ENCODE peak calls at places on chromosomes 11 and 22, in nine cellular contexts. One of them, this sample, is unnamed.

GRCh38 chr22:24406322-24407277 is 20.8 kb upstream of the ADORA2A start:
- DNase-seq in Ammon's horn: no peak
- DNase-seq in ecto neural progenitor cell: no peak
- DNase-seq in choroid plexus epithelial cell: no peak
- DNase-seq in T1000: no peak
- DNase-seq in right atrium auricular region: no peak
- DNase-seq in AML-193: no peak
- DNase-seq in stromal cell of bone marrow: no peak
- DNase-seq in coronary artery: no peak
- DNase-seq in this sample: no peak

GRCh38 chr22:40210814-40211213 is 33.1 kb downstream of the TNRC6B start:
- DNase-seq in Ammon's horn: peak; percentile 27
- DNase-seq in ecto neural progenitor cell: no peak
- DNase-seq in choroid plexus epithelial cell: no peak
- DNase-seq in T1000: no peak
- DNase-seq in right atrium auricular region: no peak
- DNase-seq in AML-193: peak; percentile 60
- DNase-seq in stromal cell of bone marrow: no peak
- DNase-seq in coronary artery: no peak
- DNase-seq in this sample: no peak

GRCh38 chr11:121645596-121645995 is 192.8 kb upstream of the SORL1-AS1 start:
- DNase-seq in Ammon's horn: no peak
- DNase-seq in ecto neural progenitor cell: no peak
- DNase-seq in choroid plexus epithelial cell: no peak
- DNase-seq in T1000: no peak
- DNase-seq in right atrium auricular region: no peak
- DNase-seq in AML-193: no peak
- DNase-seq in stromal cell of bone marrow: no peak
- DNase-seq in coronary artery: no peak
- DNase-seq in this sample: no peak

GRCh38 chr22:31938258-31938657 is 6.1 kb upstream of the YWHAH start:
- DNase-seq in Ammon's horn: peak; percentile 66
- DNase-seq in ecto neural progenitor cell: no peak
- DNase-seq in choroid plexus epithelial cell: no peak
- DNase-seq in T1000: no peak
- DNase-seq in right atrium auricular region: no peak
- DNase-seq in AML-193: no peak
- DNase-seq in stromal cell of bone marrow: no peak
- DNase-seq in coronary artery: no peak
- DNase-seq in this sample: no peak

GRCh38 chr22:36397081-36397766 is 9.5 kb upstream of the MYH9 start:
- DNase-seq in Ammon's horn: no peak
- DNase-seq in ecto neural progenitor cell: no peak
- DNase-seq in choroid plexus epithelial cell: peak; percentile 75
- DNase-seq in T1000: no peak
- DNase-seq in right atrium auricular region: no peak
- DNase-seq in AML-193: no peak
- DNase-seq in stromal cell of bone marrow: no peak
- DNase-seq in coronary artery: no peak
- DNase-seq in this sample: no peak

GRCh38 chr22:50670914-50671538 is 1.6 kb upstream of the SHANK3 start:
- DNase-seq in Ammon's horn: no peak
- DNase-seq in ecto neural progenitor cell: no peak
- DNase-seq in choroid plexus epithelial cell: no peak
- DNase-seq in T1000: no peak
- DNase-seq in right atrium auricular region: peak; percentile 34
- DNase-seq in AML-193: no peak
- DNase-seq in stromal cell of bone marrow: no peak
- DNase-seq in coronary artery: peak; percentile 68
- DNase-seq in this sample: no peak

GRCh38 chr11:63951779-63952536 is 13.2 kb downstream of the NAA40 start:
- DNase-seq in Ammon's horn: no peak
- DNase-seq in ecto neural progenitor cell: no peak
- DNase-seq in choroid plexus epithelial cell: peak; percentile 31
- DNase-seq in T1000: no peak
- DNase-seq in right atrium auricular region: no peak
- DNase-seq in AML-193: no peak
- DNase-seq in stromal cell of bone marrow: no peak
- DNase-seq in coronary artery: no peak
- DNase-seq in this sample: no peak

GRCh38 chr22:37638351-37639069 is 959 bp upstream of the SH3BP1 start:
- DNase-seq in Ammon's horn: no peak
- DNase-seq in ecto neural progenitor cell: no peak
- DNase-seq in choroid plexus epithelial cell: no peak
- DNase-seq in T1000: no peak
- DNase-seq in right atrium auricular region: no peak
- DNase-seq in AML-193: no peak
- DNase-seq in stromal cell of bone marrow: no peak
- DNase-seq in coronary artery: no peak
- DNase-seq in this sample: no peak

GRCh38 chr11:80598905-80599304 is 1158.1 kb upstream of the TENM4 start:
- DNase-seq in Ammon's horn: no peak
- DNase-seq in ecto neural progenitor cell: no peak
- DNase-seq in choroid plexus epithelial cell: no peak
- DNase-seq in T1000: no peak
- DNase-seq in right atrium auricular region: no peak
- DNase-seq in AML-193: no peak
- DNase-seq in stromal cell of bone marrow: no peak
- DNase-seq in coronary artery: no peak
- DNase-seq in this sample: no peak

GRCh38 chr11:32297629-32298028 is 137.7 kb downstream of the WT1 start:
- DNase-seq in Ammon's horn: peak; percentile 75
- DNase-seq in ecto neural progenitor cell: no peak
- DNase-seq in choroid plexus epithelial cell: peak; percentile 82
- DNase-seq in T1000: no peak
- DNase-seq in right atrium auricular region: no peak
- DNase-seq in AML-193: peak; percentile 6
- DNase-seq in stromal cell of bone marrow: peak; percentile 43
- DNase-seq in coronary artery: no peak
- DNase-seq in this sample: peak; percentile 20

GRCh38 chr11:133576351-133576750 is 44.0 kb upstream of the OPCML start:
- DNase-seq in Ammon's horn: no peak
- DNase-seq in ecto neural progenitor cell: peak; percentile 53
- DNase-seq in choroid plexus epithelial cell: no peak
- DNase-seq in T1000: no peak
- DNase-seq in right atrium auricular region: no peak
- DNase-seq in AML-193: no peak
- DNase-seq in stromal cell of bone marrow: no peak
- DNase-seq in coronary artery: no peak
- DNase-seq in this sample: no peak

GRCh38 chr11:71495286-71496090 is 31.6 kb upstream of the KRTAP5-7 start:
- DNase-seq in Ammon's horn: no peak
- DNase-seq in ecto neural progenitor cell: no peak
- DNase-seq in choroid plexus epithelial cell: no peak
- DNase-seq in T1000: no peak
- DNase-seq in right atrium auricular region: no peak
- DNase-seq in AML-193: no peak
- DNase-seq in stromal cell of bone marrow: no peak
- DNase-seq in coronary artery: no peak
- DNase-seq in this sample: no peak

GRCh38 chr22:25485626-25486545 is 78.6 kb upstream of the GRK3 start:
- DNase-seq in Ammon's horn: no peak
- DNase-seq in ecto neural progenitor cell: no peak
- DNase-seq in choroid plexus epithelial cell: no peak
- DNase-seq in T1000: no peak
- DNase-seq in right atrium auricular region: no peak
- DNase-seq in AML-193: no peak
- DNase-seq in stromal cell of bone marrow: no peak
- DNase-seq in coronary artery: no peak
- DNase-seq in this sample: no peak

GRCh38 chr11:108592591-108593213 is 866 bp downstream of the EXPH5 start:
- DNase-seq in Ammon's horn: peak; percentile 35
- DNase-seq in ecto neural progenitor cell: peak; percentile 69
- DNase-seq in choroid plexus epithelial cell: no peak
- DNase-seq in T1000: no peak
- DNase-seq in right atrium auricular region: no peak
- DNase-seq in AML-193: peak; percentile 10
- DNase-seq in stromal cell of bone marrow: no peak
- DNase-seq in coronary artery: no peak
- DNase-seq in this sample: no peak

GRCh38 chr11:134126197-134126822 is 57.4 kb downstream of the JAM3 start:
- DNase-seq in Ammon's horn: peak; percentile 93
- DNase-seq in ecto neural progenitor cell: no peak
- DNase-seq in choroid plexus epithelial cell: peak; percentile 71
- DNase-seq in T1000: peak; percentile 46
- DNase-seq in right atrium auricular region: no peak
- DNase-seq in AML-193: no peak
- DNase-seq in stromal cell of bone marrow: peak; percentile 75
- DNase-seq in coronary artery: no peak
- DNase-seq in this sample: peak; percentile 81

GRCh38 chr22:40805699-40806203 is 13.4 kb downstream of the SLC25A17 start:
- DNase-seq in Ammon's horn: no peak
- DNase-seq in ecto neural progenitor cell: no peak
- DNase-seq in choroid plexus epithelial cell: no peak
- DNase-seq in T1000: no peak
- DNase-seq in right atrium auricular region: no peak
- DNase-seq in AML-193: no peak
- DNase-seq in stromal cell of bone marrow: no peak
- DNase-seq in coronary artery: no peak
- DNase-seq in this sample: no peak

GRCh38 chr11:64739871-64740270 is 4.1 kb downstream of the RASGRP2 start:
- DNase-seq in Ammon's horn: no peak
- DNase-seq in ecto neural progenitor cell: no peak
- DNase-seq in choroid plexus epithelial cell: no peak
- DNase-seq in T1000: no peak
- DNase-seq in right atrium auricular region: no peak
- DNase-seq in AML-193: no peak
- DNase-seq in stromal cell of bone marrow: no peak
- DNase-seq in coronary artery: no peak
- DNase-seq in this sample: no peak

GRCh38 chr11:47415949-47416472 is 7.6 kb downstream of the SLC39A13 start:
- DNase-seq in Ammon's horn: no peak
- DNase-seq in ecto neural progenitor cell: no peak
- DNase-seq in choroid plexus epithelial cell: peak; percentile 95
- DNase-seq in T1000: peak; percentile 68
- DNase-seq in right atrium auricular region: peak; percentile 93
- DNase-seq in AML-193: no peak
- DNase-seq in stromal cell of bone marrow: peak; percentile 91
- DNase-seq in coronary artery: peak; percentile 93
- DNase-seq in this sample: peak; percentile 94

GRCh38 chr22:36528795-36529718 is at the start of gene EIF3D:
- DNase-seq in Ammon's horn: peak; percentile 98
- DNase-seq in ecto neural progenitor cell: peak; percentile 99
- DNase-seq in choroid plexus epithelial cell: peak; percentile 100
- DNase-seq in T1000: peak; percentile 98
- DNase-seq in right atrium auricular region: peak; percentile 99
- DNase-seq in AML-193: peak; percentile 99
- DNase-seq in stromal cell of bone marrow: peak; percentile 99
- DNase-seq in coronary artery: peak; percentile 98
- DNase-seq in this sample: peak; percentile 99

GRCh38 chr11:69172674-69173073 is 16.9 kb downstream of the SMIM38 start:
- DNase-seq in Ammon's horn: no peak
- DNase-seq in ecto neural progenitor cell: no peak
- DNase-seq in choroid plexus epithelial cell: peak; percentile 42
- DNase-seq in T1000: no peak
- DNase-seq in right atrium auricular region: no peak
- DNase-seq in AML-193: no peak
- DNase-seq in stromal cell of bone marrow: no peak
- DNase-seq in coronary artery: no peak
- DNase-seq in this sample: no peak

GRCh38 chr22:36552300-36552699 is 23.3 kb upstream of the EIF3D start:
- DNase-seq in Ammon's horn: no peak
- DNase-seq in ecto neural progenitor cell: no peak
- DNase-seq in choroid plexus epithelial cell: no peak
- DNase-seq in T1000: no peak
- DNase-seq in right atrium auricular region: no peak
- DNase-seq in AML-193: peak; percentile 29
- DNase-seq in stromal cell of bone marrow: no peak
- DNase-seq in coronary artery: no peak
- DNase-seq in this sample: no peak

GRCh38 chr11:106503901-106504300 is 426.4 kb downstream of the AASDHPPT start:
- DNase-seq in Ammon's horn: peak; percentile 14
- DNase-seq in ecto neural progenitor cell: no peak
- DNase-seq in choroid plexus epithelial cell: peak; percentile 78
- DNase-seq in T1000: no peak
- DNase-seq in right atrium auricular region: no peak
- DNase-seq in AML-193: no peak
- DNase-seq in stromal cell of bone marrow: no peak
- DNase-seq in coronary artery: no peak
- DNase-seq in this sample: no peak

GRCh38 chr11:35126000-35126878 is 12.7 kb upstream of the CD44 start:
- DNase-seq in Ammon's horn: no peak
- DNase-seq in ecto neural progenitor cell: no peak
- DNase-seq in choroid plexus epithelial cell: no peak
- DNase-seq in T1000: no peak
- DNase-seq in right atrium auricular region: no peak
- DNase-seq in AML-193: no peak
- DNase-seq in stromal cell of bone marrow: no peak
- DNase-seq in coronary artery: no peak
- DNase-seq in this sample: no peak

GRCh38 chr11:70203749-70204465 is 811 bp downstream of the FADD start:
- DNase-seq in Ammon's horn: no peak
- DNase-seq in ecto neural progenitor cell: no peak
- DNase-seq in choroid plexus epithelial cell: peak; percentile 92
- DNase-seq in T1000: peak; percentile 59
- DNase-seq in right atrium auricular region: peak; percentile 77
- DNase-seq in AML-193: peak; percentile 46
- DNase-seq in stromal cell of bone marrow: peak; percentile 81
- DNase-seq in coronary artery: no peak
- DNase-seq in this sample: peak; percentile 72

GRCh38 chr11:69401715-69402114 is 79.7 kb upstream of the LINC01488 start:
- DNase-seq in Ammon's horn: no peak
- DNase-seq in ecto neural progenitor cell: no peak
- DNase-seq in choroid plexus epithelial cell: no peak
- DNase-seq in T1000: no peak
- DNase-seq in right atrium auricular region: no peak
- DNase-seq in AML-193: peak; percentile 58
- DNase-seq in stromal cell of bone marrow: no peak
- DNase-seq in coronary artery: no peak
- DNase-seq in this sample: no peak

GRCh38 chr22:25779890-25780289 is 37.9 kb downstream of the MYO18B start:
- DNase-seq in Ammon's horn: no peak
- DNase-seq in ecto neural progenitor cell: no peak
- DNase-seq in choroid plexus epithelial cell: no peak
- DNase-seq in T1000: no peak
- DNase-seq in right atrium auricular region: no peak
- DNase-seq in AML-193: no peak
- DNase-seq in stromal cell of bone marrow: no peak
- DNase-seq in coronary artery: no peak
- DNase-seq in this sample: no peak

GRCh38 chr11:34281256-34281655 is 76.6 kb downstream of the ABTB2 start:
- DNase-seq in Ammon's horn: no peak
- DNase-seq in ecto neural progenitor cell: no peak
- DNase-seq in choroid plexus epithelial cell: no peak
- DNase-seq in T1000: no peak
- DNase-seq in right atrium auricular region: no peak
- DNase-seq in AML-193: no peak
- DNase-seq in stromal cell of bone marrow: no peak
- DNase-seq in coronary artery: no peak
- DNase-seq in this sample: no peak

GRCh38 chr11:69444381-69445130 is 36.9 kb upstream of the LINC01488 start:
- DNase-seq in Ammon's horn: peak; percentile 28
- DNase-seq in ecto neural progenitor cell: peak; percentile 77
- DNase-seq in choroid plexus epithelial cell: peak; percentile 97
- DNase-seq in T1000: no peak
- DNase-seq in right atrium auricular region: peak; percentile 86
- DNase-seq in AML-193: peak; percentile 79
- DNase-seq in stromal cell of bone marrow: peak; percentile 94
- DNase-seq in coronary artery: peak; percentile 87
- DNase-seq in this sample: peak; percentile 89

GRCh38 chr11:62439785-62440602 is 21.2 kb downstream of the SCGB1A1 start:
- DNase-seq in Ammon's horn: no peak
- DNase-seq in ecto neural progenitor cell: no peak
- DNase-seq in choroid plexus epithelial cell: no peak
- DNase-seq in T1000: peak; percentile 68
- DNase-seq in right atrium auricular region: peak; percentile 85
- DNase-seq in AML-193: no peak
- DNase-seq in stromal cell of bone marrow: peak; percentile 87
- DNase-seq in coronary artery: peak; percentile 82
- DNase-seq in this sample: peak; percentile 64

GRCh38 chr11:17734418-17734911 is at the start of gene KCNC1:
- DNase-seq in Ammon's horn: peak; percentile 49
- DNase-seq in ecto neural progenitor cell: peak; percentile 81
- DNase-seq in choroid plexus epithelial cell: peak; percentile 43
- DNase-seq in T1000: no peak
- DNase-seq in right atrium auricular region: no peak
- DNase-seq in AML-193: no peak
- DNase-seq in stromal cell of bone marrow: no peak
- DNase-seq in coronary artery: no peak
- DNase-seq in this sample: no peak

GRCh38 chr22:31173386-31174145 is 13.6 kb downstream of the RNF185 start:
- DNase-seq in Ammon's horn: no peak
- DNase-seq in ecto neural progenitor cell: no peak
- DNase-seq in choroid plexus epithelial cell: peak; percentile 89
- DNase-seq in T1000: no peak
- DNase-seq in right atrium auricular region: no peak
- DNase-seq in AML-193: no peak
- DNase-seq in stromal cell of bone marrow: peak; percentile 63
- DNase-seq in coronary artery: no peak
- DNase-seq in this sample: peak; percentile 54